ENCODE peak calls at places on chromosomes 3 and 15, in eight cellular contexts. E, G, C, Z, N, B, J and T are unnamed samples.

GRCh38 chr3:123067689-123068226 is 933 bp downstream of the PDIA5 start:
- DNase-seq in E (no peak), G (no peak), C (no peak), Z (no peak), N (no peak), B (no peak), J (no peak), T (no peak)

GRCh38 chr3:150149651-150150051 is 179.0 kb upstream of the PFN2 start:
- DNase-seq in E (no peak), G (no peak), C (no peak), Z (no peak), N (no peak), B (no peak), J (no peak), T (no peak)

GRCh38 chr15:39976291-39977274 is 42.7 kb downstream of the EIF2AK4 start:
- DNase-seq in E (no peak), G (peak; percentile 10), C (no peak), Z (no peak), N (no peak), B (no peak), J (no peak), T (no peak)

GRCh38 chr15:85477730-85478129 is 97.3 kb downstream of the AKAP13 start:
- DNase-seq in E (peak; percentile 73), G (no peak), C (no peak), Z (no peak), N (no peak), B (no peak), J (no peak), T (no peak)

GRCh38 chr15:101308604-101309435 is 13.8 kb upstream of the SNRPA1 start:
- DNase-seq in E (no peak), G (no peak), C (no peak), Z (no peak), N (no peak), B (no peak), J (no peak), T (no peak)

GRCh38 chr3:125573216-125573615 is 22.1 kb downstream of the OSBPL11 start:
- DNase-seq in E (no peak), G (no peak), C (no peak), Z (no peak), N (no peak), B (no peak), J (no peak), T (no peak)

GRCh38 chr3:126170073-126170916 is 10.1 kb downstream of the ALDH1L1 start:
- DNase-seq in E (no peak), G (no peak), C (no peak), Z (no peak), N (no peak), B (no peak), J (no peak), T (no peak)

GRCh38 chr15:99253381-99254090 is 2.3 kb downstream of the LRRC28 start:
- DNase-seq in E (peak; percentile 25), G (no peak), C (no peak), Z (no peak), N (no peak), B (no peak), J (no peak), T (no peak)

GRCh38 chr3:14143826-14144225 is 19.0 kb downstream of the TMEM43 start:
- DNase-seq in E (peak; percentile 89), G (no peak), C (peak; percentile 70), Z (no peak), N (no peak), B (no peak), J (no peak), T (no peak)

GRCh38 chr3:159189994-159190669 is 388.3 kb downstream of the MFSD1 start:
- DNase-seq in E (no peak), G (no peak), C (no peak), Z (no peak), N (no peak), B (no peak), J (no peak), T (no peak)

GRCh38 chr15:61840090-61840489 is 220.2 kb downstream of the VPS13C start:
- DNase-seq in E (no peak), G (no peak), C (no peak), Z (no peak), N (no peak), B (no peak), J (no peak), T (no peak)

GRCh38 chr3:55519016-55519415 is 31.9 kb upstream of the WNT5A start:
- DNase-seq in E (no peak), G (no peak), C (no peak), Z (no peak), N (no peak), B (no peak), J (no peak), T (no peak)

GRCh38 chr3:191158800-191159199 is 40.2 kb upstream of the OSTN start:
- DNase-seq in E (no peak), G (no peak), C (no peak), Z (no peak), N (no peak), B (no peak), J (no peak), T (no peak)

GRCh38 chr3:22939349-22939748 is 263.8 kb upstream of the UBE2E2 start:
- DNase-seq in E (no peak), G (no peak), C (no peak), Z (no peak), N (no peak), B (no peak), J (no peak), T (no peak)

GRCh38 chr15:70541511-70541910 is 221.8 kb downstream of the UACA start:
- DNase-seq in E (no peak), G (no peak), C (no peak), Z (no peak), N (no peak), B (no peak), J (no peak), T (no peak)

GRCh38 chr3:20865811-20866210 is 679.8 kb upstream of the SGO1 start:
- DNase-seq in E (no peak), G (no peak), C (no peak), Z (no peak), N (no peak), B (no peak), J (no peak), T (no peak)

GRCh38 chr3:43210049-43211027 is 76.0 kb upstream of the SNRK start:
- DNase-seq in E (no peak), G (no peak), C (no peak), Z (no peak), N (no peak), B (no peak), J (no peak), T (no peak)

GRCh38 chr3:50520849-50521248 is 17.4 kb upstream of the CACNA2D2 start:
- DNase-seq in E (no peak), G (no peak), C (no peak), Z (no peak), N (no peak), B (no peak), J (no peak), T (no peak)

GRCh38 chr3:172341482-172342059 is 106.7 kb downstream of the GHSR start:
- DNase-seq in E (peak; percentile 53), G (no peak), C (no peak), Z (peak; percentile 76), N (no peak), B (no peak), J (no peak), T (no peak)

GRCh38 chr15:68608206-68608843 is 29.5 kb downstream of the CORO2B start:
- DNase-seq in E (no peak), G (no peak), C (no peak), Z (no peak), N (no peak), B (no peak), J (no peak), T (no peak)

GRCh38 chr15:88623061-88623460 is 1.9 kb downstream of the AEN start:
- DNase-seq in E (peak; percentile 91), G (no peak), C (peak; percentile 86), Z (no peak), N (no peak), B (peak; percentile 50), J (no peak), T (no peak)

GRCh38 chr3:176514297-176514696 is 683.0 kb downstream of the TBL1XR1 start:
- DNase-seq in E (peak; percentile 16), G (no peak), C (no peak), Z (peak; percentile 66), N (no peak), B (peak; percentile 2), J (no peak), T (no peak)

GRCh38 chr3:57963811-57964346 is 44.3 kb upstream of the FLNB start:
- DNase-seq in E (no peak), G (no peak), C (no peak), Z (peak; percentile 22), N (no peak), B (no peak), J (no peak), T (no peak)

GRCh38 chr3:53837331-53837730 is 8.9 kb downstream of the CHDH start:
- DNase-seq in E (no peak), G (no peak), C (no peak), Z (no peak), N (no peak), B (no peak), J (no peak), T (no peak)

GRCh38 chr3:178705925-178706324 is 169.7 kb downstream of the KCNMB2 start:
- DNase-seq in E (no peak), G (no peak), C (no peak), Z (no peak), N (no peak), B (no peak), J (no peak), T (no peak)

GRCh38 chr15:63264685-63265302 is 12.6 kb upstream of the APH1B start:
- DNase-seq in E (no peak), G (no peak), C (no peak), Z (no peak), N (no peak), B (no peak), J (no peak), T (no peak)

GRCh38 chr15:61008915-61009314 is 220.2 kb downstream of the RORA start:
- DNase-seq in E (no peak), G (no peak), C (no peak), Z (no peak), N (no peak), B (no peak), J (no peak), T (no peak)

GRCh38 chr3:114155370-114155821 is 23.5 kb downstream of the DRD3 start:
- DNase-seq in E (peak; percentile 18), G (no peak), C (no peak), Z (peak; percentile 44), N (no peak), B (no peak), J (no peak), T (no peak)

GRCh38 chr3:131778526-131778925 is 256.3 kb downstream of the CPNE4 start:
- DNase-seq in E (no peak), G (no peak), C (no peak), Z (no peak), N (no peak), B (no peak), J (no peak), T (no peak)

GRCh38 chr15:58473720-58474119 is 41.9 kb downstream of the LIPC start:
- DNase-seq in E (peak; percentile 69), G (no peak), C (no peak), Z (no peak), N (no peak), B (no peak), J (no peak), T (no peak)

GRCh38 chr3:149638401-149639092 is 19.3 kb downstream of the WWTR1 start:
- DNase-seq in E (no peak), G (no peak), C (no peak), Z (no peak), N (no peak), B (no peak), J (no peak), T (no peak)

GRCh38 chr3:191761906-191762305 is 300.9 kb downstream of the PYDC2 start:
- DNase-seq in E (no peak), G (no peak), C (no peak), Z (no peak), N (no peak), B (no peak), J (no peak), T (no peak)

GRCh38 chr15:101808201-101808600 is 3.8 kb upstream of the OR4F15 start:
- DNase-seq in E (no peak), G (no peak), C (no peak), Z (no peak), N (no peak), B (no peak), J (no peak), T (no peak)

GRCh38 chr15:78660584-78660983 is 19.6 kb upstream of the CHRNB4 start:
- DNase-seq in E (no peak), G (no peak), C (no peak), Z (peak; percentile 57), N (no peak), B (no peak), J (no peak), T (no peak)